ENCODE peak calls at places on chromosomes 11 and 22, in four cellular contexts. M, B, Z and T are unnamed samples.

GRCh38 chr11:42544726-42545125 is 767.1 kb upstream of the API5 start:
- DNase-seq in B (no peak), Z (no peak), M (no peak), T (no peak)

GRCh38 chr11:10567466-10567865 is 999 bp downstream of the LYVE1 start:
- DNase-seq in B (no peak), M (no peak), Z (no peak), T (no peak)

GRCh38 chr11:71244116-71244815 is 8.1 kb downstream of the SHANK2 start:
- DNase-seq in M (no peak), B (no peak), Z (no peak), T (no peak)

GRCh38 chr11:103696130-103696529 is 340.3 kb upstream of the DDI1 start:
- DNase-seq in B (no peak), M (no peak), Z (no peak), T (no peak)

GRCh38 chr22:19796169-19796568 is 35.6 kb downstream of the TBX1 start:
- DNase-seq in B (no peak), Z (no peak), M (no peak), T (no peak)

GRCh38 chr11:62644220-62644619 is 2.2 kb downstream of the GANAB start:
- DNase-seq in B (no peak), Z (no peak), M (no peak), T (no peak)

GRCh38 chr11:59078435-59078834 is 7.7 kb upstream of the GLYATL1B start:
- DNase-seq in Z (no peak), B (no peak), M (no peak), T (no peak)

GRCh38 chr11:10426475-10426874 is 28.6 kb upstream of the AMPD3 start:
- DNase-seq in Z (no peak), M (no peak), B (no peak), T (no peak)

GRCh38 chr11:18956630-18957029 is 17.4 kb upstream of the MRGPRX1 start:
- DNase-seq in M (no peak), B (no peak), Z (no peak), T (no peak)

GRCh38 chr11:1302041-1302460 is 7.4 kb downstream of the TOLLIP start:
- DNase-seq in Z (no peak), M (no peak), B (no peak), T (no peak)

GRCh38 chr11:94151903-94152677 is 23.4 kb downstream of the PANX1 start:
- DNase-seq in B (no peak), M (peak; percentile 87), Z (no peak), T (peak; percentile 95)

DNA sequence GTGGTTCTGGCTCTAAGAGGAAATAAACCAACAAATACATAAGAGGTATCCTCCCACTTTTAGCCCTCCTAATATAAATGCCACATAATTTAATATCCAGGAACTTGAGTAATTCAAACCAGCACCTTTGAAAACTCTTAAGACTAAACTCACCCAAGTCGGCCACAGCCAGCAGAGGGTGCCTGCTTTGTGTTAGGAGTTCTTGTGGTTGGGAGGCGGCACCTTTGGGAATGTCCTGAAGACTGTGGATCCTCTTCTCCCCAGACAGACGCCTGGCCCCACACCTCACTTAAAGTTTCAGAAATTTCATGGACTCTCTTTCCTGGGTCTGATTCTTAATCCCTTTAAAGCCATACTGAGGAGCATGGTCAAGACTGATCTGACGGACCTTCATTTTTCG is 169.0 kb downstream of the TBC1D22A start:
- DNase-seq in B (no peak), M (peak; percentile 23), Z (no peak), T (peak; percentile 21)
- TF ChIP-seq CTCF in B (no peak), M (peak; percentile 64), Z (no peak), T (no peak)

GRCh38 chr11:134033276-134033675 is 35.6 kb upstream of the JAM3 start:
- DNase-seq in B (peak; percentile 34), M (no peak), Z (no peak), T (no peak)

GRCh38 chr11:134032501-134033091 is 36.3 kb upstream of the JAM3 start:
- DNase-seq in Z (no peak), B (peak; percentile 49), M (no peak), T (no peak)

GRCh38 chr11:134032031-134032430 is 36.8 kb upstream of the JAM3 start:
- DNase-seq in M (no peak), B (peak; percentile 7), Z (no peak), T (no peak)

GRCh38 chr11:134028368-134028920 is 40.4 kb upstream of the JAM3 start:
- DNase-seq in M (no peak), B (no peak), Z (no peak), T (no peak)

DNA sequence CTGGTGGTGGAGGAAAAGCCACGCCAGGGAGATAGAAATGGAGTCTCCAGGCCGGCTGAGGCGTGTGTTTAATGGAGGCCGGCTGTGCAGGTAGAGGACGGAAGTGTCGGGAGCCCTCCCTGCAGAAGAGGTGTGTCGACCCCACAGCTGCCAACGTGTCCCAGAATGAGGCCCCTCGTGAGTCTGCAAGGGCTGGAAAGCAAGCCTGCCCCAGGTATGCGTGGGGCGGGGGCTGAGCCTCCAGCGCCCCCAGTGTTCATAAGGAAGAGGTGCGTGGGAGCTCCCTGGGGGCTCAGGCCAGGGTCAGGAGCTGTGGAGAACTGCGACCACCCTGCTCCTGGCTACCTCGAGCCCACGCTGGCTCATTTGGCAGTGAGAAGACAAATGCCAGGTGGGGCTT is 38.0 kb upstream of the JAM3 start:
- DNase-seq in B (no peak), Z (no peak), M (no peak), T (no peak)
- TF ChIP-seq CTCF in B (no peak), Z (no peak), M (peak; percentile 53), T (no peak)

DNA sequence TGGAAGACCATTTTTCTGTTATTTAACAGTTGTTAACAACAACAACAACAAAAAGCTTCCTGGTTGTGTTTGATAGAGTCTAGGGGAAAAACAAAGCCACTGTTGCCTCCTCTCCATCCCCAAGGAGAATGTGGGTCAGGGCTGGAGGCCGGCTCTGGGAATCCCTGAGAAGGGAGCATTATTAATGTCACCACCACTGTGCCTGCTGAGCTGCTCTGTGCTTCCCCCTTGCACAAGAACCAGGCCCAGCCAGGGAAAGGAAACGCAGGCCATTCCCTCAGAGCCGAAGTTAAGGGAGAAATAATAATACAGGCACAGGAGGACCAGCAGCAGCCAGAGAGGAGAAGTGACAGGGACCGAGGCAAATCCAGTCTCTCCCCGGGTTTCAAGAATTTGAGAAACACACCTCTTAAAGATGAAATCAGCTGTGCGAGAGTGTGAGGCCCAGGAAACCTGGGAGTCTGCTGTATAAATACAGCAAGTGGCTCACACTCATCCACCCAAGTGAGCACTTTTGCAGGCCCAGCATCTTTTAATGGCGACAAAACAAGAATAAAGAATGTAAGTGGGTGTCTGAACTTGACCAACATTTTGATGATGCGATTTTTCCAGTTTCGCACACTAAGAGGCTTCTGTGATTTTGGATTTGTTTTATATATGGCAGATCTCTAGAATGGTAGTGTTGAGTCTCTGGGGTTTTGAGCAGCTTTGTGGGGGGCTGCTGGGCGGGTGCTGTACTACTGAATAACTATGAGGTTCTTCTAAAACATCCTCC is 539.2 kb downstream of the NTM start:
- DNase-seq in M (no peak), B (no peak), Z (no peak), T (no peak)
- TF ChIP-seq CTCF in M (no peak), B (no peak), Z (no peak), T (no peak)

DNA sequence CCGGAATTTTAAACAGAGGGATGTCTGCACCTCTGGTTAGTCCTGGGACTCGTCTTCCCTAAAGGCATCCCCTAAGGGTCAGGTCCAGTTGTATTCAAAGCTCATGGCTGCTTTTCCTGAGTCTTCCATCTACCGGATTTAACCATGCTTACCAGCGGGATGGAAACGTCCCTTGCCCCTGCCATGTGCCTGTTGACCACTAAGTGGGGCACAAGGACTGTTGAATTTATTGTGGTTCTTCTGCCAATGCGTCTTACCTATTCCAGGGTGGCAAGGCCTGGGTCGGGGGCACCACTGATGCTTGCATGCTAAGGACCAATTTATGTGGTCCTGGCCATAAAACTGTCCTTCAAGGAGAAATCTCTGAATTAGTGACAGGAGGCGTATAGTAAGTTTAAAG is 25.6 kb downstream of the ANKRD42 start:
- DNase-seq in Z (no peak), M (no peak), B (no peak), T (no peak)
- TF ChIP-seq CTCF in Z (no peak), M (peak; percentile 45), B (no peak), T (no peak)